ENCODE peak calls at places on chromosomes 16 and 17, in five cellular contexts. One of them, this sample, is unnamed.

GRCh38 chr16:49516382-49517036 is 142.9 kb downstream of the C16orf78 start:
- DNase-seq in fibroblast of mammary gland: no peak
- DNase-seq in neural crest cell: no peak
- DNase-seq in lung: no peak
- DNase-seq in AG09309: no peak
- DNase-seq in this sample: no peak

GRCh38 chr16:75054556-75054947 is 55.7 kb downstream of the ZNRF1 start:
- DNase-seq in fibroblast of mammary gland: no peak
- DNase-seq in neural crest cell: no peak
- DNase-seq in lung: no peak
- DNase-seq in AG09309: no peak
- DNase-seq in this sample: no peak

GRCh38 chr17:70295732-70296131 is 126.4 kb downstream of the KCNJ2 start:
- DNase-seq in fibroblast of mammary gland: no peak
- DNase-seq in neural crest cell: no peak
- DNase-seq in lung: no peak
- DNase-seq in AG09309: no peak
- DNase-seq in this sample: no peak

GRCh38 chr16:50771366-50771765 is 29.5 kb downstream of the CYLD start:
- DNase-seq in fibroblast of mammary gland: peak
- DNase-seq in neural crest cell: no peak
- DNase-seq in lung: no peak
- DNase-seq in AG09309: peak
- DNase-seq in this sample: no peak

GRCh38 chr16:9870962-9871361 is 311.3 kb downstream of the GRIN2A start:
- DNase-seq in fibroblast of mammary gland: no peak
- DNase-seq in neural crest cell: no peak
- DNase-seq in lung: no peak
- DNase-seq in AG09309: no peak
- DNase-seq in this sample: no peak

GRCh38 chr17:40615295-40615988 is 32.2 kb downstream of the SMARCE1 start:
- DNase-seq in fibroblast of mammary gland: peak
- DNase-seq in neural crest cell: no peak
- DNase-seq in lung: peak
- DNase-seq in AG09309: no peak
- DNase-seq in this sample: peak

GRCh38 chr17:28883967-28884702 is 13.4 kb downstream of the FLOT2 start:
- DNase-seq in fibroblast of mammary gland: no peak
- DNase-seq in neural crest cell: no peak
- DNase-seq in lung: no peak
- DNase-seq in AG09309: no peak
- DNase-seq in this sample: no peak

GRCh38 chr17:56130030-56130429 is 23.2 kb upstream of the ANKFN1 start:
- DNase-seq in fibroblast of mammary gland: no peak
- DNase-seq in neural crest cell: no peak
- DNase-seq in lung: no peak
- DNase-seq in AG09309: no peak
- DNase-seq in this sample: no peak

GRCh38 chr17:44198721-44199552 is 747 bp downstream of the ATXN7L3 start:
- DNase-seq in fibroblast of mammary gland: no peak
- DNase-seq in neural crest cell: peak
- DNase-seq in lung: peak
- DNase-seq in AG09309: no peak
- DNase-seq in this sample: peak

GRCh38 chr16:51982715-51983680 is 563.9 kb downstream of the TOX3 start:
- DNase-seq in fibroblast of mammary gland: peak
- DNase-seq in neural crest cell: peak
- DNase-seq in lung: peak
- DNase-seq in AG09309: peak
- DNase-seq in this sample: peak

GRCh38 chr17:51563961-51564360 is 303.6 kb downstream of the UTP18 start:
- DNase-seq in fibroblast of mammary gland: no peak
- DNase-seq in neural crest cell: no peak
- DNase-seq in lung: no peak
- DNase-seq in AG09309: no peak
- DNase-seq in this sample: no peak

GRCh38 chr16:84927621-84928591 is 83.4 kb downstream of the ZDHHC7 start:
- DNase-seq in fibroblast of mammary gland: no peak
- DNase-seq in neural crest cell: no peak
- DNase-seq in lung: no peak
- DNase-seq in AG09309: no peak
- DNase-seq in this sample: no peak

GRCh38 chr17:77306790-77307478 is 166.2 kb downstream of the SEC14L1 start:
- DNase-seq in fibroblast of mammary gland: no peak
- DNase-seq in neural crest cell: no peak
- DNase-seq in lung: no peak
- DNase-seq in AG09309: no peak
- DNase-seq in this sample: no peak

GRCh38 chr17:17811381-17812210 is 25.2 kb downstream of the SREBF1 start:
- DNase-seq in fibroblast of mammary gland: no peak
- DNase-seq in neural crest cell: no peak
- DNase-seq in lung: no peak
- DNase-seq in AG09309: no peak
- DNase-seq in this sample: no peak

GRCh38 chr16:1763521-1764511 is 7.5 kb downstream of the NME3 start:
- DNase-seq in fibroblast of mammary gland: no peak
- DNase-seq in neural crest cell: peak
- DNase-seq in lung: no peak
- DNase-seq in AG09309: no peak
- DNase-seq in this sample: no peak

GRCh38 chr17:6525111-6525510 is 31.2 kb downstream of the PITPNM3 start:
- DNase-seq in fibroblast of mammary gland: no peak
- DNase-seq in neural crest cell: no peak
- DNase-seq in lung: no peak
- DNase-seq in AG09309: no peak
- DNase-seq in this sample: no peak

GRCh38 chr17:47978324-47978723 is 7.4 kb downstream of the CDK5RAP3 start:
- DNase-seq in fibroblast of mammary gland: peak
- DNase-seq in neural crest cell: peak
- DNase-seq in lung: no peak
- DNase-seq in AG09309: no peak
- DNase-seq in this sample: peak

GRCh38 chr16:22018559-22018958 is 10.6 kb downstream of the MOSMO start:
- DNase-seq in fibroblast of mammary gland: peak
- DNase-seq in neural crest cell: no peak
- DNase-seq in lung: no peak
- DNase-seq in AG09309: no peak
- DNase-seq in this sample: no peak

GRCh38 chr17:5237541-5238016 is 2.9 kb upstream of the SCIMP start:
- DNase-seq in fibroblast of mammary gland: peak
- DNase-seq in neural crest cell: peak
- DNase-seq in lung: peak
- DNase-seq in AG09309: peak
- DNase-seq in this sample: peak

GRCh38 chr17:72115789-72116520 is 4.9 kb upstream of the SOX9 start:
- DNase-seq in fibroblast of mammary gland: no peak
- DNase-seq in neural crest cell: peak
- DNase-seq in lung: no peak
- DNase-seq in AG09309: no peak
- DNase-seq in this sample: peak

GRCh38 chr16:55126456-55126855 is 195.8 kb downstream of the IRX5 start:
- DNase-seq in fibroblast of mammary gland: no peak
- DNase-seq in neural crest cell: no peak
- DNase-seq in lung: no peak
- DNase-seq in AG09309: no peak
- DNase-seq in this sample: no peak

GRCh38 chr16:86869288-86870022 is 291.1 kb downstream of the FOXL1 start:
- DNase-seq in fibroblast of mammary gland: no peak
- DNase-seq in neural crest cell: no peak
- DNase-seq in lung: no peak
- DNase-seq in AG09309: no peak
- DNase-seq in this sample: no peak

GRCh38 chr17:55158439-55158838 is 106.3 kb upstream of the HLF start:
- DNase-seq in fibroblast of mammary gland: no peak
- DNase-seq in neural crest cell: no peak
- DNase-seq in lung: no peak
- DNase-seq in AG09309: no peak
- DNase-seq in this sample: no peak

GRCh38 chr16:88596477-88596876 is 26.3 kb downstream of the ZC3H18 start:
- DNase-seq in fibroblast of mammary gland: peak
- DNase-seq in neural crest cell: no peak
- DNase-seq in lung: no peak
- DNase-seq in AG09309: no peak
- DNase-seq in this sample: no peak

GRCh38 chr17:74042744-74043486 is 160.6 kb upstream of the RPL38 start:
- DNase-seq in fibroblast of mammary gland: peak
- DNase-seq in neural crest cell: no peak
- DNase-seq in lung: no peak
- DNase-seq in AG09309: peak
- DNase-seq in this sample: no peak

GRCh38 chr17:44170499-44171201 is at the start of gene ASB16:
- DNase-seq in fibroblast of mammary gland: peak
- DNase-seq in neural crest cell: no peak
- DNase-seq in lung: no peak
- DNase-seq in AG09309: no peak
- DNase-seq in this sample: no peak

GRCh38 chr17:21842332-21843317 is 150.3 kb downstream of the KCNJ18 start:
- DNase-seq in fibroblast of mammary gland: no peak
- DNase-seq in neural crest cell: no peak
- DNase-seq in lung: no peak
- DNase-seq in AG09309: no peak
- DNase-seq in this sample: peak

GRCh38 chr16:2511128-2511785 is 2.5 kb upstream of the ATP6V0C start:
- DNase-seq in fibroblast of mammary gland: peak
- DNase-seq in neural crest cell: no peak
- DNase-seq in lung: peak
- DNase-seq in AG09309: no peak
- DNase-seq in this sample: no peak

GRCh38 chr17:15412606-15413005 is 54.8 kb downstream of the CDRT4 start:
- DNase-seq in fibroblast of mammary gland: no peak
- DNase-seq in neural crest cell: no peak
- DNase-seq in lung: no peak
- DNase-seq in AG09309: no peak
- DNase-seq in this sample: no peak

DNA sequence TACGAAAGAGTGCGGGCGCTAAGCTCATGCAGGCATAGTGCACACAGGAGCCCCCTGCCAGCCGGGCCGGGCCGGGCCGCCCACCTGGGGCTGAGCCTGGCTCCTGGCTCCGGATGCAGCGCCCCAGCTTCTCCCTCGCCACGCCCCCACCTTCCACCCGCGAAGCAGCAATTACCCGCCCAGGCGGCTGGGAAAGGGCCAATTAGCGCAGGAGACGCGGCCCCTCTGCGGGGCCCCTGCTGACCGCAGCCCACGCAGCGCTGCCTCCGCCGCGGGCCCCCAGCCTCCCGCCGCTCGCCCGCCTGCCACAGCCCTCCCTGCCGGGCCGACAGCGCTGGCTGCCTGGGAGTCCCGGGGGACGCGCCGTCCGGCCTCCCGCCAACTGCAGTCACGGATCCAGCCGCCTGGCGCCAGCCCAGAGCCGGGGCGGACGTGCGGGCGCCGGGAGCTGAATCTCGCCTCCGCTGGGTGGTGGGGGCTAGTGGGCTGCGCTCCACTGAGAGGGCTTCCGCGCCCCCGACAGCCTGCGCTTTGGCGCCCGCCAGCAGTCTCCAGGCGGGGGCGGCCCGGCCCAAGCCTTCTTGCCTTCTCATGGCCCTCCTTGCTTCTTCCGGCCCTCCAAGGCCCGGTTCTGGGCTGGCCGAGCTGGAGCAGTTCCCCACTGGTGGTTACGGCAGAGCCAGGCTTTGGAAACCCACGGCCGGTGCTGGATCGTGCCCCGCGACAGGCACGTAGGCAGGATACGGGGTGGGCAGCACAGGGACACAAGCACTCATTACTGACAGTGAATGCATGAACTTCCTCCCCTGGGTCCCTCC is 14.9 kb upstream of the CBFB start:
- DNase-seq in fibroblast of mammary gland: peak
- DNase-seq in neural crest cell: peak
- DNase-seq in lung: peak
- DNase-seq in AG09309: no peak
- DNase-seq in this sample: peak
- TF ChIP-seq CTCF in fibroblast of mammary gland: no peak
- TF ChIP-seq CTCF in neural crest cell: peak
- TF ChIP-seq CTCF in lung: peak
- TF ChIP-seq CTCF in AG09309: no peak
- TF ChIP-seq CTCF in this sample: no peak

DNA sequence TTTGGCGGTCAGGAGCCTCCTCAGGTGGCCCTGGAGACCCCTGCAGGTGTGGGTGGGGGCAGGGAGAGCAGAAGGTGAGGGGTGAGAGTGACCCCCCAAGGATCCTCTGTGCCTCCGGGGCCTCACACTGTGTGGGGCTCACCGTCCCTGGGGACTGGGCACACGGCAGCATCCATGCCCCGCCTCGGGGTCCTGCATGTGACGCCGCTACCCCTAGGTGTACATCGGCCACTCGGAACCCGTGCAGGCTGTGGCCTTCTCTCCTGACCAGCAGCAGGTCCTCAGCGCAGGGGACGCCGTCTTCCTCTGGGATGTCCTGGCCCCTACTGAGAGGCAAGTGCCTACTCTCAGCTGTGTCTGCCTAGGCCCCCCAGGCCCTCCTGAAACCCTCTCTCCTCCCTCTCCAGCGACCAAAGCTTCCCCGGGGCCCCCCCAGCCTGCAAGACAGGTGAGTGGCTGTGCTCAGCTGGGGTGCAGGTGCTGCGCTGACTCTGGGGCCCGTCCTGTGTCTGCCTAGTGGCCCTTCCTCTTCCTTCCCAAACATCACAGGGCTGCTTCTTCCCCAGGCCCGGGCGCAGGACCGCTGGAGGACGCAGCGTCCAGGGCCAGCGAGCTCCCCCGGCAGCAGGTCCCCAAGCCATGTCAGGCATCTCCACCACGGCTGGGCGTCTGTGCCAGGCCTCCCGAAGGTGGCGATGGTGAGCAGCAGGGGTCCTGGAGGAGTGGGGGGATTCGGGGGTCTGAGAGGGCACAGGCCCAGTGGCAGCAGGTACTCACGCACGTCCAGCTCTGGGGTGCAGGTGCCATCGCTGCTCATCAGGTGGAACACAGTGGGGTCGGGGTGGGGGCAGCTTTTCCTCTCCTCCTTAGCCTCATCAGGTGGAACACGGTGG is 9.0 kb upstream of the RHOT2 start:
- DNase-seq in fibroblast of mammary gland: no peak
- DNase-seq in neural crest cell: no peak
- DNase-seq in lung: no peak
- DNase-seq in AG09309: no peak
- DNase-seq in this sample: no peak
- TF ChIP-seq CTCF in fibroblast of mammary gland: peak
- TF ChIP-seq CTCF in neural crest cell: peak
- TF ChIP-seq CTCF in lung: no peak
- TF ChIP-seq CTCF in AG09309: no peak
- TF ChIP-seq CTCF in this sample: no peak

GRCh38 chr17:42251115-42251514 is 25.1 kb downstream of the STAT5B start:
- DNase-seq in fibroblast of mammary gland: peak
- DNase-seq in neural crest cell: no peak
- DNase-seq in lung: no peak
- DNase-seq in AG09309: no peak
- DNase-seq in this sample: no peak
- TF ChIP-seq CTCF in fibroblast of mammary gland: peak
- TF ChIP-seq CTCF in neural crest cell: peak
- TF ChIP-seq CTCF in lung: no peak
- TF ChIP-seq CTCF in AG09309: peak
- TF ChIP-seq CTCF in this sample: peak

DNA sequence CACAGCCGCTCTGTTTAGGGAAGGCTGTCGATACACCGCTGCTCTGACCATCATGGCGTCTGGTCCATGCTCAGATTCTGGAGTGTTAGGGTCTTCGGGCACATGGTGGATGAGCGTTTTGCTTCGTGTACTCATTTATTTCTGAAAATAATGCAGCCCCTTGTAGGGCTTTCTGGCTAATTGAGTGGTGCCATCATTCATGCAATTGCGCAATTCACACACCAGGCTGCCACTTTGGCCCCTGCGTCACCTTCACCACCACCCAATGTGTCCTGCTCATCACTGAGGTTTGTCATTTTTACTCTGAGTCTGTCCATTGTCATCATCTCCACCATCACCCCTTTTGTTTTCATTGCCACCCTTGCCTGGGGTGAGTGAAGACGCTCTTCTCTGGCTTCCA is 557.4 kb downstream of the WWOX start:
- DNase-seq in fibroblast of mammary gland: no peak
- DNase-seq in neural crest cell: no peak
- DNase-seq in lung: no peak
- DNase-seq in AG09309: no peak
- DNase-seq in this sample: no peak
- TF ChIP-seq CTCF in fibroblast of mammary gland: no peak
- TF ChIP-seq CTCF in neural crest cell: no peak
- TF ChIP-seq CTCF in lung: no peak
- TF ChIP-seq CTCF in AG09309: no peak
- TF ChIP-seq CTCF in this sample: no peak

This sample was measured in GM10248.